ENCODE peak calls at places on chromosomes 3 and 15, in five cellular contexts. O is CD14-positive monocyte, N is GM20000, J is H9, G is kidney epithelial cell. L is an unnamed sample.

GRCh38 chr3:23203651-23204111 is 554 bp downstream of the UBE2E2 start:
- DNase-seq in O (no peak), G (no peak), N (peak; percentile 32), J (peak; percentile 35), L (no peak)

GRCh38 chr15:49521802-49522201 is 98.8 kb downstream of the FGF7 start:
- DNase-seq in N (no peak), J (no peak), O (no peak), G (no peak), L (no peak)

GRCh38 chr3:189808246-189809007 is 177.2 kb downstream of the TP63 start:
- DNase-seq in N (no peak), O (no peak), G (no peak), J (no peak), L (no peak)

GRCh38 chr3:18669374-18669773 is 244.2 kb upstream of the SATB1 start:
- DNase-seq in J (no peak), O (no peak), G (no peak), N (no peak), L (no peak)

GRCh38 chr3:179432021-179432420 is 19.2 kb downstream of the GNB4 start:
- DNase-seq in N (peak; percentile 16), J (no peak), O (peak; percentile 58), G (no peak), L (no peak)

GRCh38 chr3:32577621-32578556 is 7.2 kb upstream of the DYNC1LI1 start:
- DNase-seq in N (peak; percentile 82), J (no peak), G (no peak), O (no peak), L (peak; percentile 16)

GRCh38 chr3:150142936-150143335 is 172.2 kb upstream of the PFN2 start:
- DNase-seq in N (no peak), J (no peak), O (no peak), G (no peak), L (no peak)

GRCh38 chr3:72595927-72596610 is 252.2 kb downstream of the SHQ1 start:
- DNase-seq in J (no peak), G (peak; percentile 28), O (no peak), N (no peak), L (no peak)

GRCh38 chr3:55264933-55265332 is 222.2 kb downstream of the WNT5A start:
- DNase-seq in G (no peak), O (no peak), N (no peak), J (no peak), L (no peak)

GRCh38 chr3:134460965-134461364 is 24.8 kb downstream of the ANAPC13 start:
- DNase-seq in G (no peak), N (no peak), J (no peak), O (no peak), L (peak; percentile 96)

GRCh38 chr15:60964527-60964926 is 264.6 kb downstream of the RORA start:
- DNase-seq in O (no peak), G (no peak), J (peak; percentile 37), N (no peak), L (no peak)

GRCh38 chr15:56390739-56391267 is 25.6 kb downstream of the TEX9 start:
- DNase-seq in O (no peak), J (no peak), N (no peak), G (no peak), L (no peak)

GRCh38 chr3:85790445-85791030 is 831.7 kb downstream of the CADM2 start:
- DNase-seq in O (no peak), G (no peak), J (no peak), N (no peak), L (no peak)

GRCh38 chr3:161449784-161450183 is 46.8 kb upstream of the OTOL1 start:
- DNase-seq in O (no peak), J (no peak), G (no peak), N (no peak), L (no peak)

GRCh38 chr15:83898295-83898694 is 244.4 kb downstream of the ADAMTSL3 start:
- DNase-seq in G (no peak), O (no peak), N (no peak), J (no peak), L (no peak)

GRCh38 chr3:162367443-162368132 is 871.0 kb downstream of the OTOL1 start:
- DNase-seq in G (no peak), N (no peak), O (no peak), J (no peak), L (no peak)

GRCh38 chr3:135706758-135707375 is 258.7 kb upstream of the PPP2R3A start:
- DNase-seq in O (no peak), J (no peak), G (no peak), N (no peak), L (peak; percentile 3)

GRCh38 chr15:48653913-48654630 is 8.6 kb upstream of the FBN1 start:
- DNase-seq in N (no peak), O (no peak), J (no peak), G (no peak), L (no peak)

GRCh38 chr15:87682527-87682926 is 574.0 kb downstream of the NTRK3 start:
- DNase-seq in J (no peak), G (no peak), O (no peak), N (no peak), L (no peak)

GRCh38 chr3:112360574-112360973 is 27.6 kb downstream of the CD200 start:
- DNase-seq in O (no peak), J (no peak), N (no peak), G (no peak), L (no peak)

GRCh38 chr3:64859625-64860590 is 172.1 kb upstream of the ADAMTS9 start:
- DNase-seq in N (no peak), G (no peak), O (no peak), J (no peak), L (no peak)

GRCh38 chr3:147157629-147158028 is 248.7 kb downstream of the ZIC4 start:
- DNase-seq in N (no peak), J (no peak), O (no peak), G (no peak), L (peak; percentile 18)

GRCh38 chr3:126731044-126731443 is 27.0 kb downstream of the CHCHD6 start:
- DNase-seq in G (no peak), J (no peak), N (peak; percentile 21), O (no peak), L (no peak)

GRCh38 chr15:68431792-68432401 is at the start of gene ITGA11:
- DNase-seq in J (peak; percentile 83), O (peak; percentile 44), N (peak; percentile 70), G (no peak), L (no peak)

GRCh38 chr3:143331336-143331735 is 211.8 kb downstream of the CHST2 start:
- DNase-seq in O (no peak), N (no peak), G (no peak), J (no peak), L (no peak)

GRCh38 chr3:139299261-139300132 is 44.3 kb upstream of the MRPS22 start:
- DNase-seq in N (no peak), G (no peak), O (no peak), J (peak; percentile 48), L (peak; percentile 75)

GRCh38 chr3:196388946-196389345 is 43.3 kb downstream of the UBXN7 start:
- DNase-seq in G (no peak), N (no peak), J (no peak), O (no peak), L (no peak)

GRCh38 chr3:178127221-178127620 is 409.0 kb upstream of the KCNMB2 start:
- DNase-seq in G (no peak), N (no peak), O (no peak), J (peak; percentile 27), L (no peak)

GRCh38 chr3:127799476-127800222 is 22.7 kb downstream of the MGLL start:
- DNase-seq in N (no peak), J (no peak), O (no peak), G (peak; percentile 72), L (peak; percentile 90)

GRCh38 chr3:36542186-36542585 is 161.9 kb downstream of the STAC start:
- DNase-seq in J (no peak), O (no peak), G (no peak), N (no peak), L (no peak)

DNA sequence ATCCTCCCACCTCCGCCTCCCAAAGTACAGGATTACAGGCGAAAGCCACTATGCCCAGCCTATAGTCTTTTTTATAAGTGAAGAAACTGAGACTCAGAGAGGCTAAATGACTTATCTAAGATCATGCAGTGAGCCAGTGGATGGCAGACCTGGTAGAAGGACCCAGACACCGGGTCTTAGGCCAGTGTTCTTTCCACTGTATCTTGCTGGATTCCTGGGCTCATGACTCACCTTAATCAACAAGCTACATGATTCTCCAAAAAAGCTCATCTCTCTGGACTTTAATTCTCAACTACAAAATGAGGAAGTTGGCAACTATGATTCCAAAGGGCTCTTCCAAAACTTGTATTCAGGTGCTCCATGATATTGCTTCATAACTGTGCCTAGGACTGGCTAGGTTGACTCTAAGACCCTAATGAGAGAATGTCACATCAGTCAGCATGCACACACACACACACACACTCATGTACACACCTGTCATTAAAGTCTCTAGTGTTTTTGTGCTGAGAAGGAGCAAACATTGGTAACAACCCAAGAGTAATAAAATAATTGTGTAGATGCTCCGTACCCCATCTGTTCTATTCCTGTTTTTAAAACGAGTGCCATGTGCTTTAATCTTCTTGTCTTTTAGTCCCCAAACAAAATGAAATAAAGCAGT is 89.7 kb upstream of the SLC4A7 start:
- DNase-seq in G (no peak), J (no peak), O (no peak), N (no peak), L (no peak)
- TF ChIP-seq CTCF in G (no peak), J (no peak), O (no peak), N (no peak), L (no peak)

DNA sequence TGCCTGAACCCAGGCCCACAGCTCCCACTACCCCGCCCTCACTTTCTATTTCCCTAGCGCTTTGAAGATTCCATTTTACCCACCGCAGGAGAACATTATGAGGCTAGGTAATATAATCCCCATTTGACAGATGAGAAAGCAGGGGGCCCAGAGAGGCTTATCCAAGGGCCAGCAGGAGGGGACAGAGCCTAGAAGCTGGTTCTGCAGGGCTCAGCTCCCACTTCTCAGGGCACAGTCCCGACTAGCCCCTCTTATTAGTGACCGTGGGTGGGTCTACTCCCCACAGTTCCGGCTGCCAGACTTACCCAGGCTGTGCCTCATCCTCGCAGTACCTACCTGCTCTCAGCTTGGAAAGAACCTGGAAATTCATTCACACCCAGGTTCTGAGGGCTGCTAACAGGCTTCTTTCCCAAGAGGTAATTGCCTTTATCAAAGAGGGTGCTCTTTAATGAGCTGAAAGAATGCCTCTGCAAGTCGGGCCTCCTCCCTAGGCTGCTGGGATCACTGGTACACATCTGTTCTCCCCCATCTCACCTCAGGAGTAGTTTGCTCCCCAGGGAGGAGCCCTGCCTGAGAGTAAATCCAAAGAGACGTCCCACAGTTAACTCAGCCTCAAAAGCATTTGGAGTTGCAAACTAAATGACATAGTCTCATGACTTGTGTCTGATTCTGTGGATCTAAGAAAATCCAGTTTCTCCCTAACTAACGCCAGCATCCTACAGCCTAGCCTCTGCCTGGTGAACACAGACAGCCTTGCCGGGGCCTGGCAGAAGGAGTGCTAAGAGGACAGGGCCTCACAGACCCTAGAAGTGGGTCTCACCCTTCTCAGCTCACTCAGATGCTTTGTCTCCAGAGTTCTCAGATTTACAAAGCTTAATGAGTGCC is 125.0 kb downstream of the CHSY1 start:
- DNase-seq in N (no peak), G (no peak), O (no peak), J (no peak), L (no peak)
- TF ChIP-seq CTCF in N (no peak), G (no peak), O (no peak), J (no peak), L (no peak)

DNA sequence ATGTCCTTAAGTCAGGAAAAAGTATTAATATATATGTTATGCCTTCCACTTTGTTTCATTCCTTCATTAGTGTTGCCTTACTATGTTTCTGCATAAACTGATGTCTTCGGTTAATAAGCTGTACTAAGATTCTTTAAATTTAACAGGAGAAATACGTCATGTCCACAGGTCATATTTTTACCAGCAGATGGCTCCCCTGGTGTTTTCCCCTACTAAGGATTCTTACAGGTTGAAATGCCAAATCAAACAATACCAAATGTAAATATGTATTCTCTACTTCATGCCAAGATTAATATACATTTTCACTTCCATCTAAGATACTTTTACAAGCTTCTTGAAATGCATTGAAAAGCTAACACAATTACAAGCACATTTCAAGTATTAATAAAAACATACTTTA is 1602.1 kb downstream of the SI start:
- DNase-seq in O (no peak), G (no peak), J (no peak), N (no peak), L (no peak)
- TF ChIP-seq CTCF in O (no peak), G (no peak), J (peak; percentile 25), N (no peak), L (no peak)

GRCh38 chr3:9915252-9916141 is 1.4 kb upstream of the IL17RC start:
- DNase-seq in G (no peak), J (peak; percentile 64), N (peak; percentile 63), O (no peak), L (peak; percentile 51)
- TF ChIP-seq CTCF in G (peak; percentile 11), J (peak; percentile 31), N (no peak), O (peak; percentile 23), L (peak; percentile 75)

L was measured in HFFc6.